ENCODE peak calls at places on chromosomes 5 and 9, in four cellular contexts. One of them, this sample, is unnamed.

GRCh38 chr5:135193213-135194125 is 159.4 kb upstream of the PITX1 start:
- DNase-seq in uterus: no peak
- DNase-seq in CD4-positive, alpha-beta T cell: no peak
- DNase-seq in HFF-Myc: no peak
- DNase-seq in this sample: no peak

GRCh38 chr9:72292874-72293607 is 72.0 kb downstream of the ZFAND5 start:
- DNase-seq in uterus: no peak
- DNase-seq in CD4-positive, alpha-beta T cell: no peak
- DNase-seq in HFF-Myc: no peak
- DNase-seq in this sample: no peak

GRCh38 chr9:96289392-96289791 is 12.6 kb downstream of the HSD17B3 start:
- DNase-seq in uterus: no peak
- DNase-seq in CD4-positive, alpha-beta T cell: no peak
- DNase-seq in HFF-Myc: no peak
- DNase-seq in this sample: no peak

GRCh38 chr9:13351768-13352386 is 72.4 kb upstream of the MPDZ start:
- DNase-seq in uterus: peak
- DNase-seq in CD4-positive, alpha-beta T cell: no peak
- DNase-seq in HFF-Myc: peak
- DNase-seq in this sample: no peak

GRCh38 chr9:131739192-131739961 is 499 bp downstream of the RAPGEF1 start:
- DNase-seq in uterus: no peak
- DNase-seq in CD4-positive, alpha-beta T cell: peak
- DNase-seq in HFF-Myc: no peak
- DNase-seq in this sample: peak

GRCh38 chr9:98874721-98875255 is 67.3 kb downstream of the GALNT12 start:
- DNase-seq in uterus: no peak
- DNase-seq in CD4-positive, alpha-beta T cell: no peak
- DNase-seq in HFF-Myc: no peak
- DNase-seq in this sample: no peak

GRCh38 chr9:99845063-99845462 is 23.4 kb downstream of the NR4A3 start:
- DNase-seq in uterus: no peak
- DNase-seq in CD4-positive, alpha-beta T cell: no peak
- DNase-seq in HFF-Myc: no peak
- DNase-seq in this sample: no peak

GRCh38 chr9:86751956-86752355 is 195.3 kb downstream of the GAS1 start:
- DNase-seq in uterus: no peak
- DNase-seq in CD4-positive, alpha-beta T cell: no peak
- DNase-seq in HFF-Myc: no peak
- DNase-seq in this sample: no peak

GRCh38 chr5:168656633-168657032 is 77.5 kb upstream of the PANK3 start:
- DNase-seq in uterus: no peak
- DNase-seq in CD4-positive, alpha-beta T cell: no peak
- DNase-seq in HFF-Myc: no peak
- DNase-seq in this sample: no peak

GRCh38 chr9:132166599-132166998 is 4.7 kb downstream of the NTNG2 start:
- DNase-seq in uterus: no peak
- DNase-seq in CD4-positive, alpha-beta T cell: no peak
- DNase-seq in HFF-Myc: no peak
- DNase-seq in this sample: no peak

GRCh38 chr5:55495216-55495615 is 39.5 kb downstream of the PLPP1 start:
- DNase-seq in uterus: no peak
- DNase-seq in CD4-positive, alpha-beta T cell: no peak
- DNase-seq in HFF-Myc: no peak
- DNase-seq in this sample: no peak

GRCh38 chr9:94874316-94874715 is 147.8 kb downstream of the AOPEP start:
- DNase-seq in uterus: no peak
- DNase-seq in CD4-positive, alpha-beta T cell: no peak
- DNase-seq in HFF-Myc: no peak
- DNase-seq in this sample: no peak

GRCh38 chr5:136079195-136079985 is 50.6 kb downstream of the TGFBI start:
- DNase-seq in uterus: no peak
- DNase-seq in CD4-positive, alpha-beta T cell: no peak
- DNase-seq in HFF-Myc: no peak
- DNase-seq in this sample: no peak

GRCh38 chr5:143041-143440 is 48.3 kb upstream of the LRRC14B start:
- DNase-seq in uterus: no peak
- DNase-seq in CD4-positive, alpha-beta T cell: no peak
- DNase-seq in HFF-Myc: no peak
- DNase-seq in this sample: no peak

GRCh38 chr5:108642170-108642906 is 105.4 kb upstream of the FER start:
- DNase-seq in uterus: peak
- DNase-seq in CD4-positive, alpha-beta T cell: peak
- DNase-seq in HFF-Myc: peak
- DNase-seq in this sample: peak

GRCh38 chr5:140361901-140362300 is 1.9 kb downstream of the SLC4A9 start:
- DNase-seq in uterus: no peak
- DNase-seq in CD4-positive, alpha-beta T cell: no peak
- DNase-seq in HFF-Myc: no peak
- DNase-seq in this sample: no peak

GRCh38 chr5:60763061-60763460 is 63.1 kb upstream of the DEPDC1B start:
- DNase-seq in uterus: no peak
- DNase-seq in CD4-positive, alpha-beta T cell: no peak
- DNase-seq in HFF-Myc: no peak
- DNase-seq in this sample: no peak

GRCh38 chr9:6024035-6024554 is 8.7 kb upstream of the RANBP6 start:
- DNase-seq in uterus: no peak
- DNase-seq in CD4-positive, alpha-beta T cell: no peak
- DNase-seq in HFF-Myc: no peak
- DNase-seq in this sample: peak

GRCh38 chr9:22452415-22453010 is 5.9 kb downstream of the DMRTA1 start:
- DNase-seq in uterus: peak
- DNase-seq in CD4-positive, alpha-beta T cell: peak
- DNase-seq in HFF-Myc: no peak
- DNase-seq in this sample: peak

GRCh38 chr5:172002310-172002709 is 4.1 kb downstream of the FBXW11 start:
- DNase-seq in uterus: no peak
- DNase-seq in CD4-positive, alpha-beta T cell: no peak
- DNase-seq in HFF-Myc: no peak
- DNase-seq in this sample: no peak

GRCh38 chr5:179330186-179330900 is 14.9 kb downstream of the ADAMTS2 start:
- DNase-seq in uterus: no peak
- DNase-seq in CD4-positive, alpha-beta T cell: no peak
- DNase-seq in HFF-Myc: no peak
- DNase-seq in this sample: no peak

GRCh38 chr5:86646671-86647070 is 28.9 kb downstream of the COX7C start:
- DNase-seq in uterus: no peak
- DNase-seq in CD4-positive, alpha-beta T cell: no peak
- DNase-seq in HFF-Myc: no peak
- DNase-seq in this sample: no peak

GRCh38 chr9:112554516-112554915 is 67.9 kb downstream of the KIAA1958 start:
- DNase-seq in uterus: no peak
- DNase-seq in CD4-positive, alpha-beta T cell: no peak
- DNase-seq in HFF-Myc: no peak
- DNase-seq in this sample: no peak

GRCh38 chr5:76351577-76351976 is 51.5 kb upstream of the IQGAP2 start:
- DNase-seq in uterus: no peak
- DNase-seq in CD4-positive, alpha-beta T cell: no peak
- DNase-seq in HFF-Myc: no peak
- DNase-seq in this sample: no peak

GRCh38 chr5:78592735-78593386 is 55.7 kb downstream of the LHFPL2 start:
- DNase-seq in uterus: no peak
- DNase-seq in CD4-positive, alpha-beta T cell: no peak
- DNase-seq in HFF-Myc: no peak
- DNase-seq in this sample: no peak

GRCh38 chr5:10329808-10330481 is 22.2 kb upstream of the CMBL start:
- DNase-seq in uterus: no peak
- DNase-seq in CD4-positive, alpha-beta T cell: no peak
- DNase-seq in HFF-Myc: peak
- DNase-seq in this sample: no peak

GRCh38 chr5:75337366-75338021 is 474 bp downstream of the HMGCR start:
- DNase-seq in uterus: peak
- DNase-seq in CD4-positive, alpha-beta T cell: peak
- DNase-seq in HFF-Myc: no peak
- DNase-seq in this sample: no peak

GRCh38 chr5:100841358-100842076 is 61.6 kb downstream of the ST8SIA4 start:
- DNase-seq in uterus: no peak
- DNase-seq in CD4-positive, alpha-beta T cell: no peak
- DNase-seq in HFF-Myc: no peak
- DNase-seq in this sample: no peak

DNA sequence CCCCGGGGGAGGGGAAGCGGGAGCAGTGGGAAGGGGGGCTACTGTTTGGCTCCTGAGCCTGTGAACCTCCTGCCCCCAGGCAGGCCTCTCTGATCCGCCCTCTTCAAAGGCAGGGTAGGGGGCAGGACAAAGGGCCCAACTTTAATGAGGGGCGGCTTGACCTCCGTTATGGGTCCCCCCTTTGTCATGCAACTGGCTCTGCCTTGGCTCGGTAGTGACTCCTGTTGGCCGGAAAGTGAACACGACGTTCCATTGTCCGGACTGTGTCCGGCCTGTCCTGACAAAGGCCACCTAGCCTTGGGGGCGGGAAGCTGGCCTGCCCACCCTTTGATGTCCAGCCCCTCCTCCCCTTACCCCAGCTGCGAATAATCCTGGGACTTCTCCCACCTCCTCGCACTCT is 1.3 kb downstream of the CDX1 start:
- DNase-seq in uterus: no peak
- DNase-seq in CD4-positive, alpha-beta T cell: no peak
- DNase-seq in HFF-Myc: no peak
- DNase-seq in this sample: no peak
- TF ChIP-seq CTCF in uterus: no peak
- TF ChIP-seq CTCF in CD4-positive, alpha-beta T cell: no peak
- TF ChIP-seq CTCF in HFF-Myc: peak
- TF ChIP-seq CTCF in this sample: peak

DNA sequence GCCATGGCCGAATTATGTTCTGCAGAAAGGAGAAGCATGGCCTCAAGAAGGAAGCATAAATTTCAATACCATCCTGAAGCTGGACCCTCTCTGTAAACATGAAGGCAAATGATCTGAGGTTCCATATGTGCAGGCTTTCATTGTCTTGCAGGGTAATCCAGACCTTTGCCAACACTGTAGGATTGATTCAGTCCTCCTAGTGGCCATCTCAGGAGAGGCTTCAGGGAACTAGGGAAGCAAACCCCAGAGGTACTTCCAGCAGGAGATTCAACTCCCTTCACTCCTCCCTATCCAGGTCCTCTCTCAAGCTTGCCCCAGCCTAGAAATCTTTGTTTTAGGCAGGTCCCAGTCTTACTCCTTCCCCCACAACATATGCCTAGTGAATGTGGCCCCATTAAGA is 99.3 kb upstream of the HCN1 start:
- DNase-seq in uterus: no peak
- DNase-seq in CD4-positive, alpha-beta T cell: no peak
- DNase-seq in HFF-Myc: no peak
- DNase-seq in this sample: no peak
- TF ChIP-seq CTCF in uterus: no peak
- TF ChIP-seq CTCF in CD4-positive, alpha-beta T cell: no peak
- TF ChIP-seq CTCF in HFF-Myc: no peak
- TF ChIP-seq CTCF in this sample: no peak

DNA sequence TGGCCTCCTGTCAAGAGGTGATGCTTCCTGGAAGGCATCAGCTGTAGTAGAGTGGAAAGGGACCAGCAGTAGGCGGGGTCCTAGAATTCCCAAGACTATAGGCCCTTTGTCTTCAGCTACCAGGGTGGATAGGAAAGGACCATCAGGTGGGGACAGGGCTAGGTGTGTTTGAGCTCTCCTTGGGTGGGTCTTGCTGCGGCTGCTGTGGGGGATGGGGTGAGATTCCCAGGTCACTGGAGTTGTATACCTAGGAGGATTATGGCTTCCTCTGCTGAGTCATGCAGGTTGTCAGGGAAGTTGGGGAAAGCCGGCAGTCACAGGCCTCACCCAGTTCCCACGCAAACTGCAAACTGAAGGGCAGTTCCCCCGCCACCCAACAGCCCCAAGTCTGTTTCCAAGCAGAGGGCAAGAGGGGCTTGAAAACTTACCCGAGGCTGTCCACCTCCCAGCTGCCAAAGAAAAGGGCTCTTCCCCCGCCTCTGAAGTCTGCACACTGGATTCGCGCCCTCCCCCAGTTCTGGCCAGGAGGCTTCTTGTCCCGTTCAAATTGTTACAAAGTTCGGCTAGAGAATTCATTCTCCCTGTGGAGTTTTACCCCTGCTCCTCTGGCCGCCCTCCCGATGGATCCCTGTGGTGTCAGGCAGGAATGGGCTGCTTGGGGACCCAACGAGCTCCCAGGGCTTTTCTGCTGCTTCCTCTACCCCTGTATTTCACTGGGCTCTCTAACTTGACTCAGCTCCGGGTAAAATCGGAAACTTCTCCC is 23.0 kb upstream of the ECM2 start:
- DNase-seq in uterus: no peak
- DNase-seq in CD4-positive, alpha-beta T cell: no peak
- DNase-seq in HFF-Myc: no peak
- DNase-seq in this sample: no peak
- TF ChIP-seq CTCF in uterus: no peak
- TF ChIP-seq CTCF in CD4-positive, alpha-beta T cell: no peak
- TF ChIP-seq CTCF in HFF-Myc: no peak
- TF ChIP-seq CTCF in this sample: no peak

DNA sequence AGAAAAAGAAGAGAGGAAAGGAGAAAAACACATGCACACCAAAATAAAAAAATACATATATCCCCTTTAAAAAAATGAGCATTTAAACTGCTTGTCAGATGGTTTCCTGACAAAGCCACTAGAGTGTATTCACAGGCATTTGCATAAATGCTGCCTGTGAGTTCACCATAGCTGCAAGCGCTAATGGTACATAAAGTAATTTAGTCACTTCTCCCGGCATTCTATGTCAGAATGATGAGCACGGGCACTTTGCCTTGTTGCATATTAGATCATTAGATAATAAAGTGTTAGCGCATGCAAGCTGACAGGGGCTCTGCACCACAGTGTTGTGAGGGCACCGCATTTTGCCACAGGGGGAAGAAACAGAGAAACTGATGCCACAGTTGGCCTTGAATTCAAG is 280.6 kb downstream of the EBF1 start:
- DNase-seq in uterus: no peak
- DNase-seq in CD4-positive, alpha-beta T cell: no peak
- DNase-seq in HFF-Myc: no peak
- DNase-seq in this sample: no peak
- TF ChIP-seq CTCF in uterus: no peak
- TF ChIP-seq CTCF in CD4-positive, alpha-beta T cell: no peak
- TF ChIP-seq CTCF in HFF-Myc: no peak
- TF ChIP-seq CTCF in this sample: no peak

GRCh38 chr5:8585230-8586018 is 716.5 kb downstream of the MTRR start:
- DNase-seq in uterus: no peak
- DNase-seq in CD4-positive, alpha-beta T cell: no peak
- DNase-seq in HFF-Myc: no peak
- DNase-seq in this sample: no peak
- TF ChIP-seq CTCF in uterus: no peak
- TF ChIP-seq CTCF in CD4-positive, alpha-beta T cell: no peak
- TF ChIP-seq CTCF in HFF-Myc: peak
- TF ChIP-seq CTCF in this sample: no peak

GRCh38 chr5:170268153-170268689 is 29.4 kb downstream of the LCP2 start:
- DNase-seq in uterus: no peak
- DNase-seq in CD4-positive, alpha-beta T cell: no peak
- DNase-seq in HFF-Myc: no peak
- DNase-seq in this sample: no peak
- TF ChIP-seq CTCF in uterus: no peak
- TF ChIP-seq CTCF in CD4-positive, alpha-beta T cell: peak
- TF ChIP-seq CTCF in HFF-Myc: no peak
- TF ChIP-seq CTCF in this sample: no peak